ENCODE peak calls at places on chromosomes 16 and 17, in eight cellular contexts. One of them, this sample, is unnamed.

GRCh38 chr16:57593021-57593420 is 35.4 kb upstream of the ADGRG1 start:
- DNase-seq in fibroblast of pulmonary artery: no peak
- DNase-seq in sigmoid colon: no peak
- DNase-seq in tibial artery: peak
- DNase-seq in fibroblast of the aortic adventitia: no peak
- DNase-seq in AG10803: no peak
- DNase-seq in cardiac muscle cell: no peak
- DNase-seq in AG04449: no peak
- DNase-seq in this sample: peak

GRCh38 chr17:44386182-44386525 is 3.3 kb downstream of the ITGA2B start:
- DNase-seq in AG04449: no peak
- DNase-seq in AG10803: no peak
- DNase-seq in sigmoid colon: no peak
- DNase-seq in cardiac muscle cell: no peak
- DNase-seq in tibial artery: no peak
- DNase-seq in fibroblast of the aortic adventitia: no peak
- DNase-seq in fibroblast of pulmonary artery: no peak
- DNase-seq in this sample: no peak

GRCh38 chr16:10895053-10895946 is 18.3 kb downstream of the CIITA start:
- DNase-seq in tibial artery: no peak
- DNase-seq in fibroblast of pulmonary artery: peak
- DNase-seq in cardiac muscle cell: peak
- DNase-seq in AG04449: no peak
- DNase-seq in fibroblast of the aortic adventitia: peak
- DNase-seq in AG10803: peak
- DNase-seq in sigmoid colon: no peak
- DNase-seq in this sample: peak

GRCh38 chr17:47941246-47941997 is at the start of gene PNPO:
- DNase-seq in AG04449: peak
- DNase-seq in fibroblast of pulmonary artery: peak
- DNase-seq in sigmoid colon: peak
- DNase-seq in cardiac muscle cell: peak
- DNase-seq in tibial artery: peak
- DNase-seq in AG10803: peak
- DNase-seq in fibroblast of the aortic adventitia: peak
- DNase-seq in this sample: peak

GRCh38 chr16:60582528-60582927 is 1453.7 kb downstream of the CDH8 start:
- DNase-seq in tibial artery: no peak
- DNase-seq in fibroblast of the aortic adventitia: no peak
- DNase-seq in AG04449: no peak
- DNase-seq in AG10803: no peak
- DNase-seq in sigmoid colon: no peak
- DNase-seq in fibroblast of pulmonary artery: no peak
- DNase-seq in cardiac muscle cell: no peak
- DNase-seq in this sample: no peak

GRCh38 chr17:16272111-16272510 is 55.1 kb downstream of the PIGL start:
- DNase-seq in tibial artery: no peak
- DNase-seq in sigmoid colon: no peak
- DNase-seq in AG04449: no peak
- DNase-seq in fibroblast of pulmonary artery: no peak
- DNase-seq in AG10803: no peak
- DNase-seq in fibroblast of the aortic adventitia: no peak
- DNase-seq in cardiac muscle cell: no peak
- DNase-seq in this sample: no peak

GRCh38 chr17:66310528-66311148 is 8.2 kb downstream of the PRKCA start:
- DNase-seq in fibroblast of pulmonary artery: no peak
- DNase-seq in fibroblast of the aortic adventitia: no peak
- DNase-seq in sigmoid colon: no peak
- DNase-seq in tibial artery: no peak
- DNase-seq in cardiac muscle cell: no peak
- DNase-seq in AG04449: no peak
- DNase-seq in AG10803: no peak
- DNase-seq in this sample: no peak

GRCh38 chr16:20956319-20956718 is 55.7 kb downstream of the LYRM1 start:
- DNase-seq in fibroblast of the aortic adventitia: peak
- DNase-seq in sigmoid colon: no peak
- DNase-seq in AG04449: peak
- DNase-seq in cardiac muscle cell: peak
- DNase-seq in tibial artery: no peak
- DNase-seq in fibroblast of pulmonary artery: peak
- DNase-seq in AG10803: peak
- DNase-seq in this sample: no peak

GRCh38 chr17:163514-164103 is 17.8 kb downstream of the DOC2B start:
- DNase-seq in fibroblast of pulmonary artery: no peak
- DNase-seq in tibial artery: no peak
- DNase-seq in cardiac muscle cell: no peak
- DNase-seq in AG10803: no peak
- DNase-seq in fibroblast of the aortic adventitia: no peak
- DNase-seq in AG04449: no peak
- DNase-seq in sigmoid colon: no peak
- DNase-seq in this sample: no peak

DNA sequence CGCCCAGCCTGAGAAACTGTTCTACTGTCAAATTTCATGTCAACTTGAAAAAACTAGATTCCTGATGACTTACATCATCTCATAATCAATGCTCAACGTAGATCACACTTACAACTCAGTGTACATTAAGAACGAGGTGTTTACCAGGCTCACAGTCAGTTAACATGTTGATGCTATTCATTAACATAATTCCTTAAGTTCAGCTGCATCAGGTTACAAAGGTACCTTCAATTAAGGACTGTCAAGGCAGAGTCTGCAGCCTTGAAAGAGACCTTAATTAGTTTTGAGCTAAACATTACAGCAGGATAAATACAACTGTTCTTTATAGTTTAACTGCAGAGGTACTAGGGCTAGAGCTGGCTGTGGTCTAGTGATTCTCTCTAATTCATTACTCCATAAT is 1.9 kb downstream of the GNA13 start:
- DNase-seq in AG04449: no peak
- DNase-seq in sigmoid colon: no peak
- DNase-seq in cardiac muscle cell: no peak
- DNase-seq in tibial artery: no peak
- DNase-seq in fibroblast of the aortic adventitia: no peak
- DNase-seq in AG10803: no peak
- DNase-seq in fibroblast of pulmonary artery: no peak
- DNase-seq in this sample: peak
- H3K4me3 ChIP-seq in AG04449: peak
- H3K4me3 ChIP-seq in sigmoid colon: peak
- H3K4me3 ChIP-seq in cardiac muscle cell: peak
- H3K4me3 ChIP-seq in tibial artery: peak
- H3K4me3 ChIP-seq in fibroblast of the aortic adventitia: peak
- H3K4me3 ChIP-seq in AG10803: peak
- H3K4me3 ChIP-seq in fibroblast of pulmonary artery: peak
- H3K4me3 ChIP-seq in this sample: peak

DNA sequence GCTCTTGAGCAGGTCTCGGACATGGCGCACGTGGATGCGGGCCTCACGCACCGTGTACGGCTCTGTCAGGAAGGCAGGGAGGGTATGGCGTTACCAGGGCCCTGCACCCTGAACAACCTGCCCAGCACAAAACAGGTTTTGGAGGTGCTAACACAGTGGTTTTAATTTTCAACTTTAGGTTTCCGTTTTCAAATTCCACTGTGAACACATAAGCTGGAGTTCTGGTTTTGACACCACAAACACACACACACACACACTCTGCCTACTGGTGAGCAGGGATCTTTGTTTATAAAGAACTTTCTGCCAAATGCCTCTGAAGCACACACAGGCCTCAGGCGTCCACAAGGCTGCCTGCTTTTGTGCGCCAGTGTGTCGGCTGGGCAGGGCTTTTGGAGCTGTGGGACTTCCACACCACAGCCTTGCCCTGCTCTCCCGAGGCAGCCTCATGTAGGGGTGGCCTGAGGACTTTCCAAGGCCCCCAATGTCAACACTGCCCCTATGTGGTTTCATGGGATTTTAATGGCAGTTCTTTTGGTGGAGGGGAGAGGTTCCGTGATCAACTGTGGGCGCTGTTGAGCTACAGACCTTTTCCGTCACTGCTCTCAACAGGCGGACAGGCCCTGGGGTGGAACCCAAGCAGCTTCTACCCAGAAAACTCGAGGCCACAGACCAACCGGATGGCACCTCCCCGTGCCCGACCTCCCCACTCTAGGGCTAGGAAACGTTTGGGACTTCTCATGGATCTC is 9.4 kb downstream of the CLUH start:
- DNase-seq in AG10803: no peak
- DNase-seq in fibroblast of the aortic adventitia: no peak
- DNase-seq in AG04449: no peak
- DNase-seq in cardiac muscle cell: no peak
- DNase-seq in sigmoid colon: peak
- DNase-seq in tibial artery: peak
- DNase-seq in fibroblast of pulmonary artery: no peak
- DNase-seq in this sample: no peak
- TF ChIP-seq CTCF in AG10803: no peak
- TF ChIP-seq CTCF in fibroblast of the aortic adventitia: no peak
- TF ChIP-seq CTCF in AG04449: no peak
- TF ChIP-seq CTCF in cardiac muscle cell: no peak
- TF ChIP-seq CTCF in sigmoid colon: no peak
- TF ChIP-seq CTCF in tibial artery: no peak
- TF ChIP-seq CTCF in fibroblast of pulmonary artery: no peak
- TF ChIP-seq CTCF in this sample: no peak

GRCh38 chr16:89770367-89770766 is 46.1 kb downstream of the FANCA start:
- DNase-seq in cardiac muscle cell: no peak
- DNase-seq in tibial artery: no peak
- DNase-seq in sigmoid colon: no peak
- DNase-seq in AG04449: no peak
- DNase-seq in fibroblast of pulmonary artery: no peak
- DNase-seq in AG10803: no peak
- DNase-seq in fibroblast of the aortic adventitia: no peak
- DNase-seq in this sample: no peak
- H3K4me3 ChIP-seq in cardiac muscle cell: no peak
- H3K4me3 ChIP-seq in tibial artery: no peak
- H3K4me3 ChIP-seq in sigmoid colon: no peak
- H3K4me3 ChIP-seq in AG04449: no peak
- H3K4me3 ChIP-seq in fibroblast of pulmonary artery: no peak
- H3K4me3 ChIP-seq in AG10803: no peak
- H3K4me3 ChIP-seq in fibroblast of the aortic adventitia: no peak
- H3K4me3 ChIP-seq in this sample: no peak

GRCh38 chr16:14309001-14309886 is 238.1 kb downstream of the MRTFB start:
- DNase-seq in tibial artery: no peak
- DNase-seq in fibroblast of pulmonary artery: no peak
- DNase-seq in sigmoid colon: no peak
- DNase-seq in AG04449: no peak
- DNase-seq in fibroblast of the aortic adventitia: no peak
- DNase-seq in cardiac muscle cell: no peak
- DNase-seq in AG10803: peak
- DNase-seq in this sample: peak

GRCh38 chr16:14309906-14310305 is 238.8 kb downstream of the MRTFB start:
- DNase-seq in fibroblast of pulmonary artery: peak
- DNase-seq in AG04449: no peak
- DNase-seq in sigmoid colon: no peak
- DNase-seq in AG10803: peak
- DNase-seq in cardiac muscle cell: no peak
- DNase-seq in fibroblast of the aortic adventitia: peak
- DNase-seq in tibial artery: no peak
- DNase-seq in this sample: peak

GRCh38 chr16:14307059-14307531 is 236.0 kb downstream of the MRTFB start:
- DNase-seq in fibroblast of the aortic adventitia: no peak
- DNase-seq in fibroblast of pulmonary artery: no peak
- DNase-seq in AG04449: no peak
- DNase-seq in sigmoid colon: no peak
- DNase-seq in cardiac muscle cell: no peak
- DNase-seq in AG10803: no peak
- DNase-seq in tibial artery: no peak
- DNase-seq in this sample: no peak

GRCh38 chr16:14307623-14308356 is 236.7 kb downstream of the MRTFB start:
- DNase-seq in cardiac muscle cell: no peak
- DNase-seq in sigmoid colon: no peak
- DNase-seq in fibroblast of pulmonary artery: no peak
- DNase-seq in tibial artery: peak
- DNase-seq in AG10803: peak
- DNase-seq in AG04449: no peak
- DNase-seq in fibroblast of the aortic adventitia: peak
- DNase-seq in this sample: peak

GRCh38 chr16:14308357-14308723 is 237.2 kb downstream of the MRTFB start:
- DNase-seq in fibroblast of pulmonary artery: no peak
- DNase-seq in tibial artery: no peak
- DNase-seq in fibroblast of the aortic adventitia: no peak
- DNase-seq in sigmoid colon: no peak
- DNase-seq in cardiac muscle cell: no peak
- DNase-seq in AG04449: no peak
- DNase-seq in AG10803: no peak
- DNase-seq in this sample: no peak
- TF ChIP-seq CTCF in fibroblast of pulmonary artery: no peak
- TF ChIP-seq CTCF in tibial artery: no peak
- TF ChIP-seq CTCF in fibroblast of the aortic adventitia: no peak
- TF ChIP-seq CTCF in sigmoid colon: no peak
- TF ChIP-seq CTCF in cardiac muscle cell: no peak
- TF ChIP-seq CTCF in AG04449: no peak
- TF ChIP-seq CTCF in AG10803: no peak
- TF ChIP-seq CTCF in this sample: no peak

GRCh38 chr17:78146881-78147280 is 696 bp downstream of the C17orf99 start:
- DNase-seq in fibroblast of pulmonary artery: no peak
- DNase-seq in fibroblast of the aortic adventitia: no peak
- DNase-seq in AG04449: no peak
- DNase-seq in sigmoid colon: no peak
- DNase-seq in AG10803: no peak
- DNase-seq in tibial artery: no peak
- DNase-seq in cardiac muscle cell: no peak
- DNase-seq in this sample: no peak

GRCh38 chr17:78144736-78145641 is 1.2 kb upstream of the C17orf99 start:
- DNase-seq in cardiac muscle cell: peak
- DNase-seq in AG04449: no peak
- DNase-seq in tibial artery: no peak
- DNase-seq in sigmoid colon: peak
- DNase-seq in fibroblast of pulmonary artery: no peak
- DNase-seq in fibroblast of the aortic adventitia: peak
- DNase-seq in AG10803: no peak
- DNase-seq in this sample: no peak

GRCh38 chr17:78146471-78146869 is 285 bp downstream of the C17orf99 start:
- DNase-seq in fibroblast of the aortic adventitia: no peak
- DNase-seq in AG10803: no peak
- DNase-seq in cardiac muscle cell: no peak
- DNase-seq in fibroblast of pulmonary artery: no peak
- DNase-seq in AG04449: no peak
- DNase-seq in sigmoid colon: no peak
- DNase-seq in tibial artery: no peak
- DNase-seq in this sample: no peak

GRCh38 chr17:78148286-78149016 is 2.3 kb downstream of the C17orf99 start:
- DNase-seq in sigmoid colon: no peak
- DNase-seq in AG10803: no peak
- DNase-seq in tibial artery: no peak
- DNase-seq in fibroblast of the aortic adventitia: no peak
- DNase-seq in AG04449: no peak
- DNase-seq in cardiac muscle cell: no peak
- DNase-seq in fibroblast of pulmonary artery: no peak
- DNase-seq in this sample: no peak

DNA sequence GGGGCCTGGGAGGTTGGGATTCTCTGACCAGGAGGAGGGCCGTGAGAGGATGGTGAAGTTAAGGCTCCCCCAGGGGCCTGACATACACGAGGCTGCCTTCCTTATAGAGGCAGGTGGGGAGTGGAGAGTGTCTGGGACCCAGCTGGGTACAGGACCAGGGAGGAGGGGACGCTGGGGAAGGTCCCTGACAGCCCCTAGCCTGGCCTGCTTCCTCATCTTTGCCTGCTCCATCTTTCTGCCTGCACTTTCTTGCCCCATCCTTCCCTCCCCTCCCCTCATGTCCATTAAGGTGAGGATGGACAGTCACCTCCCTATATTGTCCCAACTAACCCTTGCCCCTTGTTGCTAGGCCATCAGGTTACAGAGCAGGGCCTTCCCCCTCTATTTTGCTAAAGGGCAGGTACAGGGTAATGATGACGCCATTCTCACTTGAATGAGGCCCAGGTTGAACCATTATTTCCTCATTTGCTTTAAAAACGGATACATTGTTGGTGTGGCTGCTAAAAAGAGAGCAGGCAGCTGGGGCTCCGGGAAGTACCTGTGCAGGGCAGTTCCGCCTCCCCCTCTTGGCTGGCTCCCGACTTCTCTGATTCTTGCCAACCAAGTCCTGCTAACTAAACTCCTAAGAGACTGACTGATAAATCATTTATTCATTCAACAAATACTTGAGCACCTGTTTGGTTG is 1.3 kb downstream of the C17orf99 start:
- DNase-seq in cardiac muscle cell: no peak
- DNase-seq in fibroblast of pulmonary artery: no peak
- DNase-seq in AG04449: no peak
- DNase-seq in sigmoid colon: no peak
- DNase-seq in AG10803: no peak
- DNase-seq in fibroblast of the aortic adventitia: no peak
- DNase-seq in tibial artery: no peak
- DNase-seq in this sample: peak
- H3K4me3 ChIP-seq in cardiac muscle cell: no peak
- H3K4me3 ChIP-seq in fibroblast of pulmonary artery: no peak
- H3K4me3 ChIP-seq in AG04449: no peak
- H3K4me3 ChIP-seq in sigmoid colon: no peak
- H3K4me3 ChIP-seq in AG10803: no peak
- H3K4me3 ChIP-seq in fibroblast of the aortic adventitia: no peak
- H3K4me3 ChIP-seq in tibial artery: no peak
- H3K4me3 ChIP-seq in this sample: no peak

This sample was measured in epithelial cell of esophagus.